ENCODE peak calls at places on chromosomes 4 and X, in eight cellular contexts. E is tibial nerve; I is CD4-positive, alpha-beta memory T cell; H is psoas muscle; C is transverse colon; D is OCI-LY7; G is mesendoderm; R is osteoblast. A is an unnamed sample. For H3K4me1, the result is how much of the 10 kb centered on the place peaks cover.

GRCh38 chr4:153060191-153060590 is 124.1 kb downstream of the FHDC1 start:
- DNase-seq in E (no peak), I (no peak), H (no peak), C (no peak), D (no peak), G (no peak), R (no peak), A (no peak)

GRCh38 chrX:82218361-82218760 is 1016.5 kb downstream of the SH3BGRL start:
- DNase-seq in E (no peak), I (peak), H (no peak), C (no peak), D (peak), G (peak), R (no peak), A (no peak)

GRCh38 chrX:46381630-46382029 is 163.6 kb downstream of the ZNF674 start:
- DNase-seq in E (peak), I (no peak), H (no peak), C (peak), D (peak), G (peak), R (no peak), A (no peak)

GRCh38 chr4:123350191-123350544 is 46.4 kb upstream of the SPRY1 start:
- DNase-seq in E (no peak), I (no peak), H (no peak), C (peak), D (peak), G (peak), R (no peak), A (no peak)

GRCh38 chr4:117637347-117637746 is 396.9 kb upstream of the NDST3 start:
- DNase-seq in E (no peak), I (no peak), H (no peak), C (no peak), D (no peak), G (no peak), R (no peak), A (no peak)

GRCh38 chr4:188110741-188111458 is 1.5 kb upstream of the TRIML2 start:
- DNase-seq in E (no peak), I (no peak), H (no peak), C (no peak), D (no peak), G (peak), R (peak), A (no peak)

GRCh38 chrX:41265615-41266014 is 68.3 kb upstream of the DDX3X start:
- DNase-seq in E (peak), I (peak), H (no peak), C (peak), D (no peak), G (no peak), R (peak), A (peak)

GRCh38 chr4:128823025-128823661 is 13.6 kb downstream of the JADE1 start:
- DNase-seq in E (no peak), I (no peak), H (no peak), C (no peak), D (no peak), G (no peak), R (peak), A (no peak)

GRCh38 chr4:10015140-10015753 is 6.0 kb downstream of the SLC2A9 start:
- DNase-seq in E (peak), I (no peak), H (no peak), C (peak), D (peak), G (peak), R (no peak), A (no peak)

GRCh38 chr4:87188063-87188462 is 32.4 kb downstream of the KLHL8 start:
- DNase-seq in E (no peak), I (no peak), H (no peak), C (no peak), D (no peak), G (no peak), R (no peak), A (no peak)

GRCh38 chr4:528835-529234 is 29.8 kb downstream of the PIGG start:
- DNase-seq in E (no peak), I (no peak), H (no peak), C (no peak), D (no peak), G (no peak), R (peak), A (no peak)

GRCh38 chr4:100287569-100287968 is 97.3 kb upstream of the DDIT4L start:
- DNase-seq in E (no peak), I (no peak), H (no peak), C (no peak), D (no peak), G (no peak), R (no peak), A (no peak)

GRCh38 chr4:39406763-39407583 is at the start of gene KLB:
- DNase-seq in E (no peak), I (no peak), H (no peak), C (peak), D (no peak), G (no peak), R (no peak), A (no peak)

GRCh38 chr4:26161030-26161824 is 159.6 kb upstream of the RBPJ start:
- DNase-seq in E (no peak), I (no peak), H (no peak), C (no peak), D (peak), G (peak), R (no peak), A (no peak)

GRCh38 chrX:30906726-30907125 is 17.7 kb upstream of the TAB3 start:
- DNase-seq in E (no peak), I (no peak), H (no peak), C (no peak), D (no peak), G (no peak), R (no peak), A (no peak)

GRCh38 chr4:8195841-8196460 is 3.1 kb upstream of the SH3TC1 start:
- DNase-seq in E (no peak), I (no peak), H (no peak), C (no peak), D (no peak), G (no peak), R (peak), A (no peak)

GRCh38 chrX:136425996-136426395 is 61.8 kb upstream of the BRS3 start:
- DNase-seq in E (no peak), I (no peak), H (no peak), C (no peak), D (no peak), G (peak), R (peak), A (no peak)

GRCh38 chrX:135295944-135296305 is 13.4 kb upstream of the ETDC start:
- DNase-seq in E (no peak), I (no peak), H (no peak), C (no peak), D (no peak), G (no peak), R (no peak), A (no peak)

GRCh38 chrX:11600578-11600977 is 65.1 kb downstream of the ARHGAP6 start:
- DNase-seq in E (no peak), I (no peak), H (no peak), C (no peak), D (no peak), G (peak), R (no peak), A (no peak)

GRCh38 chr4:87399148-87399547 is 8.2 kb upstream of the HSD17B11 start:
- DNase-seq in E (no peak), I (no peak), H (no peak), C (peak), D (no peak), G (no peak), R (no peak), A (no peak)

GRCh38 chr4:5785806-5786680 is 75.0 kb downstream of the EVC start:
- DNase-seq in E (no peak), I (no peak), H (no peak), C (no peak), D (no peak), G (no peak), R (peak), A (no peak)

GRCh38 chrX:103461156-103461555 is 58.1 kb downstream of the RAB40A start:
- DNase-seq in E (no peak), I (no peak), H (no peak), C (no peak), D (no peak), G (no peak), R (peak), A (no peak)

GRCh38 chrX:1361275-1361674 is 24.7 kb downstream of the IL3RA start:
- DNase-seq in E (no peak), I (no peak), H (no peak), C (no peak), D (no peak), G (peak), R (no peak), A (no peak)

GRCh38 chr4:158682071-158682470 is 10.0 kb downstream of the ETFDH start:
- DNase-seq in E (no peak), I (no peak), H (no peak), C (no peak), D (no peak), G (no peak), R (no peak), A (no peak)

GRCh38 chrX:13398073-13398823 is 78.4 kb upstream of the ATXN3L start:
- DNase-seq in E (peak), I (no peak), H (peak), C (peak), D (no peak), G (peak), R (peak), A (no peak)

GRCh38 chr4:85825937-85826678 is 351.2 kb downstream of the ARHGAP24 start:
- DNase-seq in E (no peak), I (no peak), H (no peak), C (peak), D (no peak), G (peak), R (peak), A (no peak)

GRCh38 chr4:62460329-62460728 is 1260.2 kb downstream of the ADGRL3 start:
- DNase-seq in E (no peak), I (no peak), H (no peak), C (no peak), D (no peak), G (no peak), R (no peak), A (no peak)

GRCh38 chr4:156676116-156676851 is 295.3 kb downstream of the PDGFC start:
- DNase-seq in E (no peak), I (no peak), H (no peak), C (no peak), D (no peak), G (no peak), R (peak), A (no peak)

GRCh38 chr4:156677136-156677535 is 294.5 kb downstream of the PDGFC start:
- DNase-seq in E (no peak), I (no peak), H (no peak), C (peak), D (peak), G (peak), R (no peak), A (no peak)

GRCh38 chr4:156672924-156673323 is 298.7 kb downstream of the PDGFC start:
- DNase-seq in E (no peak), I (no peak), H (no peak), C (no peak), D (no peak), G (no peak), R (peak), A (no peak)

GRCh38 chr4:156673483-156673882 is 298.1 kb downstream of the PDGFC start:
- DNase-seq in E (no peak), I (no peak), H (no peak), C (no peak), D (no peak), G (no peak), R (no peak), A (no peak)

GRCh38 chr4:156672492-156672891 is 299.1 kb downstream of the PDGFC start:
- DNase-seq in E (no peak), I (no peak), H (no peak), C (no peak), D (no peak), G (no peak), R (no peak), A (no peak)
- H3K27ac ChIP-seq in E (no peak), I (no peak), H (no peak), C (no peak), D (no peak), G (no peak), R (peak), A (no peak)

DNA sequence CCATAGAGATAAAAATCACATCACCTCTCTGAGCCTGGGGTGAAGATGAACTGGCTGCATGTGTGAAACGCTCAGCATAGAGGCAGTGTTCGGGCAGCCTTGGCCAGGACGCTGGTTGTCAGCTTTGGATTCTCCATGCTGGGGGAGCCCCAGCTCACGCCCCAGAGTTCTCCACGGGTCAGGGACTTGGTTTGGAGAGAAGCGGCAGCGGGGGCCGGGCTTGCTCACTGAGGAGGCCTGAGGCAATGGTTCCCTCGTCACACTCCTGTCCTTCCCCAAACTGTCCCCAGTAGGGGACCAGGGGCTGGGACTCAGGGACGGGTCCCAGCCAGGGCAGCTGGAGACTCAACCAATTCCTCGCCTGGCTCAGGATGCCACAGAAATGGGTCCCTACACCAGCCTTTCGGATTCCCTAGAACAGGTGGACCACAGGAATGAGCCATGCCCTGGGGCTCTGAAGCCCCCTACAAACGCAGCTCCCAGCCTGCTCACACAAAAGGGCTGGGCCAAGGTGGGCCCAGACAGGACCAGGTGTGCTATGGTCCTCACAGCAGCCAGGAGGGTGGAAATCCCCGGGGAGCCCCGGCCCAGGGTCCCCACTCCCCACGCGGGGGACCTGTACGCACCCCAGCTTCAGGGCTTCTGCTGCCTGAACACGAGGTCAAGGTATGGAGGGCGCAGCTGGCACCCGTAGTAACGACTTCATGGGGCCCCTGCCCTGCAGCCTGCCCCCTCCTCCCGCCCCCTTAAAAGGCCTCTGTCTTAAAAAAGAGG is 1.4 kb downstream of the MXD4 start:
- DNase-seq in E (no peak), I (no peak), H (peak), C (peak), D (no peak), G (no peak), R (peak), A (no peak)
- H3K4me1 ChIP-seq in E (half or more), I (under half), H (half or more), C (half or more), D (under half), G (under half), R (under half), A (under half)

GRCh38 chr4:156291317-156291716 is 337.7 kb upstream of the CTSO start:
- DNase-seq in E (no peak), I (no peak), H (no peak), C (no peak), D (no peak), G (no peak), R (no peak), A (no peak)
- H3K27ac ChIP-seq in E (no peak), I (no peak), H (no peak), C (no peak), D (no peak), G (no peak), R (peak), A (no peak)

GRCh38 chr4:67744561-67745283 is 9.5 kb downstream of the GNRHR start:
- DNase-seq in E (no peak), I (no peak), H (no peak), C (no peak), D (no peak), G (no peak), R (no peak), A (no peak)

GRCh38 chr4:67749286-67749685 is 4.9 kb downstream of the GNRHR start:
- DNase-seq in E (no peak), I (no peak), H (no peak), C (no peak), D (no peak), G (no peak), R (no peak), A (no peak)

GRCh38 chr4:67743194-67743593 is 11.0 kb downstream of the GNRHR start:
- DNase-seq in E (no peak), I (no peak), H (no peak), C (no peak), D (no peak), G (no peak), R (no peak), A (no peak)

GRCh38 chr4:67750691-67751090 is 3.5 kb downstream of the GNRHR start:
- DNase-seq in E (no peak), I (no peak), H (no peak), C (no peak), D (no peak), G (no peak), R (no peak), A (no peak)

DNA sequence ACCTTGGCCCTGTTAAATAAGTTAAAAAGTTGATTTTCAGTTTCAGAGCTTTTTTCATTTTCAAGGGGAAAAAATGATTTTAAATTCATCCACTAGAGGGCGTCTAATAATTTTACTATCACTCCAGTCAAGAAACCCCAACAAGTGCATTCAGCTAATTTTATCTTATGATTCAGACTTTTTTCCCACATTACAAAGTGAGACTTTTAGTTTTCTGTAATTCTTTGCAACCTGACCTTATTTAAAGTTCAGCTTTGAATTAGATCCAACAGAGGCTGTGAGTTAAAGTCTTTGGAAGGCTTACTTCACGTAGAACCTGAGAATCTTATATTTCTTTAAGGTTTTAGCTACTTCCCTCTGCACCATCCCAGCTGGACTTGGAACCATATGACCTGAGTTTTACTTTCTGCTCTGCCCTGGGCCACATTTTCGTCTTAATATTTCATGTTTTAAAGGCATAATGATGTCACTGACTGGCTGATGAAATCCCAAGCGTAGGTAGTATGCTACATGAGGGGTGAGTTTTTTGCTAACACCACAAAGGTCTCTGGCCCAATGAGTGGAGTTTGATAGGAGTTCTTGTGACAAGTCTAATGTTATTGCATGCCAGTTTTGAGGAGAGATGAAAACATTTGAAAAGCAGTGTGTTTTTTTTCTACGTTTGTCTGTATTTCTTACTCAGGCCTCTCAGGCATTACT is 7.2 kb downstream of the GNRHR start:
- DNase-seq in E (no peak), I (peak), H (no peak), C (no peak), D (peak), G (peak), R (no peak), A (no peak)
- H3K4me1 ChIP-seq in E (under half), I (under half), H (under half), C (under half), D (under half), G (under half), R (under half), A (under half)

A was measured in naive thymus-derived CD4-positive, alpha-beta T cell.